ENCODE peak calls at places on chromosomes 13 and 19, in seven cellular contexts. Z is aorta, G is AG09309, L is uterus, J is small intestine, X is tibial nerve, E is fibroblast of lung. U is an unnamed sample.

GRCh38 chr13:113010510-113010865 is 41.5 kb downstream of the MCF2L start:
- DNase-seq in Z (no peak), G (no peak), L (no peak), J (no peak), X (no peak), E (no peak), U (no peak)

GRCh38 chr19:38457202-38457601 is 23.7 kb downstream of the RYR1 start:
- DNase-seq in Z (no peak), G (no peak), L (no peak), J (no peak), X (no peak), E (no peak), U (no peak)

GRCh38 chr19:46953955-46954501 is 65.6 kb upstream of the NPAS1 start:
- DNase-seq in Z (no peak), G (no peak), L (no peak), J (no peak), X (no peak), E (no peak), U (no peak)

GRCh38 chr19:45356760-45357444 is 13.5 kb downstream of the ERCC2 start:
- DNase-seq in Z (no peak), G (no peak), L (no peak), J (no peak), X (no peak), E (no peak), U (no peak)

GRCh38 chr13:37662624-37663023 is 64.1 kb upstream of the POSTN start:
- DNase-seq in Z (no peak), G (no peak), L (no peak), J (no peak), X (no peak), E (no peak), U (no peak)

GRCh38 chr13:39783051-39783450 is 127.6 kb downstream of the COG6 start:
- DNase-seq in Z (no peak), G (no peak), L (no peak), J (no peak), X (no peak), E (peak; percentile 14), U (no peak)

GRCh38 chr19:10001899-10002298 is 8.4 kb downstream of the COL5A3 start:
- DNase-seq in Z (no peak), G (no peak), L (no peak), J (peak; percentile 75), X (no peak), E (peak; percentile 17), U (no peak)

GRCh38 chr13:31051999-31052398 is 109.7 kb downstream of the HSPH1 start:
- DNase-seq in Z (no peak), G (no peak), L (no peak), J (no peak), X (no peak), E (no peak), U (no peak)

GRCh38 chr19:1001538-1002166 is 1.4 kb downstream of the GRIN3B start:
- DNase-seq in Z (no peak), G (no peak), L (no peak), J (peak; percentile 34), X (no peak), E (no peak), U (no peak)

GRCh38 chr13:98976338-98976737 is 1.5 kb downstream of the DOCK9 start:
- DNase-seq in Z (no peak), G (no peak), L (no peak), J (no peak), X (no peak), E (peak; percentile 75), U (peak; percentile 54)
- H3K4me3 ChIP-seq in Z (no peak overlapping the region), G (no peak overlapping the region), L (no peak overlapping the region), J (no peak overlapping the region), X (peak overlapping the region; percentile 2), E (no peak overlapping the region), U (peak overlapping the region; percentile 48)

DNA sequence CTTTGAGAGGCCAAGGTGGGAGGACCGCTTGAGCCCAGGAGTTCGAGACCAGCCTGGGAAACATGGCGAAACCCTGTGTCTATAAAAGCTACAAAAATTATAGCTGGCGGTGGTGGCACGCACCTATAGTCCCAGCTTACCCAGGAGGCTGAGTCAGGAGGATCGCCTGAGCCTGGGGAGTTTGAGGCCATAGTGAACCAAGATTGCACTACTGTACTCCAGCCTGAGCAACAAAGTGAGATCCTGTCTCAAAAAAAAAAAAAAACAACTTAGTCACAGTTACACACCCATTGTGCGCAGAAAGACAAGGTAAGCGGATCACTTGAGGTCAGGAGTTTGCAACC is 728 bp upstream of the DENND1C start:
- DNase-seq in Z (no peak), G (no peak), L (no peak), J (no peak), X (no peak), E (no peak), U (no peak)
- H3K4me3 ChIP-seq in Z (no peak overlapping the region), G (no peak overlapping the region), L (no peak overlapping the region), J (no peak overlapping the region), X (no peak overlapping the region), E (no peak overlapping the region), U (no peak overlapping the region)

GRCh38 chr19:55436847-55437246 is 6.3 kb downstream of the SHISA7 start:
- DNase-seq in Z (no peak), G (no peak), L (no peak), J (no peak), X (no peak), E (no peak), U (no peak)

GRCh38 chr19:55439052-55439451 is 4.0 kb downstream of the SHISA7 start:
- DNase-seq in Z (no peak), G (no peak), L (no peak), J (no peak), X (no peak), E (no peak), U (no peak)

GRCh38 chr19:55434356-55434755 is 8.7 kb downstream of the SHISA7 start:
- DNase-seq in Z (no peak), G (no peak), L (no peak), J (no peak), X (no peak), E (no peak), U (no peak)

GRCh38 chr19:55435020-55435419 is 8.1 kb downstream of the SHISA7 start:
- DNase-seq in Z (no peak), G (no peak), L (no peak), J (no peak), X (no peak), E (no peak), U (no peak)

DNA sequence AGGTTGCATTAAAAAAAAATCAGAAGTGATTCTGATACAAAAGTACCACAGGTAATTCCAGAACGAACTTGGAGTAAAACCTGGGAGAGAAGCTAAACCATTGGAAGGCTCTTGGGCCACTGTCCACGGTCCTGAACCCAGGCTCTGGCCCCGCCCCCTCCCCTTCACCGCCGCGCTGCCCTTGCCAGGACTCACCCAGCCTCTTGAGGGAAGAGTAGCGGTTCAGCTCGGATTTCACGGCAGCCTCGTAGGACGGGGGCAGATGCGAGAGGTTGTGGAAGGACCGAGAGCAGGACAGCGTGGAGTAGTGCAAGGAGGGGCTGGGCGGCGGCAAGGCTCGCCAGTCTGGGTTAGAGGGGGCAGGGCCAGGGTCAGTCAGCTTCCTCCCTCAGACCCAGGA is 5.7 kb downstream of the SHISA7 start:
- DNase-seq in Z (no peak), G (no peak), L (no peak), J (peak; percentile 38), X (no peak), E (peak; percentile 63), U (no peak)
- H3K4me3 ChIP-seq in Z (no peak overlapping the region), G (no peak overlapping the region), L (no peak overlapping the region), J (no peak overlapping the region), X (no peak overlapping the region), E (no peak overlapping the region), U (no peak overlapping the region)

DNA sequence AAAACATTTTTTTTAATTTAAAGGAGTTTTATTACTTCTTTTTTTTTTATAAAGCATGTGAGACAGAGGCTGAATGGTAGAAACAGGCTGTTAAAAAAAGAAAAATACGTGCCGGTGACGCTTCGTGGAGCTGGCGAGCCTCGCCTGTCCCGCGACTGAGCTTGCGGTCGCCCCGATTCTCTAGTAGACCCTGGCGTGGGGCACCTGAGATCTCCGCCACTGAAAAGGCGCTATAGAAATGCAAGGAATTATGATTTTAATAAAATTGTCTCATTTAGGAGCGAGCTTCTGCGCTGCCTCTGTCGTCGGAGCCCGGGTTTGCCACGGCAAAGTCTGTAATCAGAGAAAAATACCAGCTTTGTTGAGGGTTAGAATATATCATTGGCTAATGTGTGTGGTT is 18.4 kb downstream of the NFIX start:
- DNase-seq in Z (no peak), G (no peak), L (no peak), J (no peak), X (no peak), E (no peak), U (no peak)
- H3K4me3 ChIP-seq in Z (peak overlapping the region; percentile 56), G (peak overlapping the region; percentile 58), L (peak overlapping the region; percentile 39), J (peak overlapping the region; percentile 46), X (peak overlapping the region; percentile 46), E (peak overlapping the region; percentile 63), U (no peak overlapping the region)

GRCh38 chr13:44373247-44373600 is 400 bp upstream of the SERP2 start:
- DNase-seq in Z (no peak), G (no peak), L (no peak), J (no peak), X (no peak), E (no peak), U (no peak)
- H3K4me3 ChIP-seq in Z (peak overlapping the region; percentile 14), G (peak overlapping the region; percentile 35), L (peak overlapping the region; percentile 66), J (peak overlapping the region; percentile 73), X (peak overlapping the region; percentile 55), E (peak overlapping the region; percentile 41), U (peak overlapping the region; percentile 52)

U was measured in skeletal muscle cell.